ENCODE peak calls at places on chromosome 15, in seven cellular contexts. D is substantia nigra; T is RPMI7951; R is A673; V is activated CD4-positive, alpha-beta memory T cell treated with anti-CD3 and anti-CD28 coated beads, Interleukin-2, amount 10 ng/mL, durations not matched to agents 7 days and 5 days; F is iris pigment epithelial cell; W is uterus. K is an unnamed sample.

GRCh38 chr15:59696332-59696731 is 7.2 kb upstream of the BNIP2 start:
- DNase-seq in D (no peak), T (no peak), R (no peak), V (no peak), F (no peak), W (no peak), K (no peak)

GRCh38 chr15:65212097-65212496 is 824 bp upstream of the CILP start:
- DNase-seq in D (no peak), T (no peak), R (peak), V (peak), F (no peak), W (no peak), K (no peak)

GRCh38 chr15:71220828-71221227 is 105.6 kb downstream of the THSD4 start:
- DNase-seq in D (no peak), T (no peak), R (no peak), V (no peak), F (no peak), W (no peak), K (no peak)

GRCh38 chr15:29612096-29612495 is 210.2 kb downstream of the TJP1 start:
- DNase-seq in D (no peak), T (peak), R (peak), V (no peak), F (peak), W (no peak), K (peak)

GRCh38 chr15:31472636-31473383 is 146.2 kb downstream of the KLF13 start:
- DNase-seq in D (no peak), T (peak), R (no peak), V (peak), F (peak), W (peak), K (peak)

GRCh38 chr15:48336940-48337339 is 5.7 kb downstream of the DUT start:
- DNase-seq in D (no peak), T (peak), R (peak), V (no peak), F (peak), W (no peak), K (peak)

GRCh38 chr15:53072077-53072476 is 281.9 kb upstream of the ONECUT1 start:
- DNase-seq in D (no peak), T (peak), R (peak), V (peak), F (peak), W (peak), K (peak)

GRCh38 chr15:74889390-74889881 is 406 bp upstream of the MPI start:
- DNase-seq in D (peak), T (peak), R (no peak), V (peak), F (peak), W (no peak), K (peak)

GRCh38 chr15:80249973-80250372 is 2.0 kb downstream of the CTXND1 start:
- DNase-seq in D (no peak), T (no peak), R (no peak), V (no peak), F (no peak), W (no peak), K (no peak)

GRCh38 chr15:72970965-72971746 is 81.1 kb upstream of the NEO1 start:
- DNase-seq in D (no peak), T (peak), R (no peak), V (no peak), F (peak), W (no peak), K (peak)

GRCh38 chr15:98845138-98845884 is 162.3 kb downstream of the PGPEP1L start:
- DNase-seq in D (no peak), T (no peak), R (peak), V (no peak), F (peak), W (peak), K (peak)

GRCh38 chr15:67189326-67190051 is 65.0 kb downstream of the AAGAB start:
- DNase-seq in D (no peak), T (no peak), R (no peak), V (peak), F (peak), W (peak), K (no peak)

GRCh38 chr15:80201256-80202015 is 48.6 kb downstream of the FAH start:
- DNase-seq in D (no peak), T (no peak), R (no peak), V (no peak), F (no peak), W (no peak), K (no peak)

K was measured in fibroblast of pulmonary artery.